ENCODE peak calls at places on chromosomes 16 and 17, in seven cellular contexts. One of them, this sample, is unnamed.

GRCh38 chr16:29993903-29994612 is 1.4 kb downstream of the HIRIP3 start:
- DNase-seq in lower leg skin: no peak
- DNase-seq in Caco-2: no peak
- DNase-seq in foreskin fibroblast: no peak
- DNase-seq in uterus: no peak
- DNase-seq in GM12891: no peak
- DNase-seq in astrocyte of the hippocampus: no peak
- DNase-seq in this sample: no peak

GRCh38 chr16:83831451-83831987 is 23.7 kb downstream of the HSBP1 start:
- DNase-seq in lower leg skin: no peak
- DNase-seq in Caco-2: no peak
- DNase-seq in foreskin fibroblast: no peak
- DNase-seq in uterus: no peak
- DNase-seq in GM12891: no peak
- DNase-seq in astrocyte of the hippocampus: no peak
- DNase-seq in this sample: no peak

GRCh38 chr17:40063034-40063765 is 435 bp downstream of the THRA start:
- DNase-seq in lower leg skin: no peak
- DNase-seq in Caco-2: peak; percentile 76
- DNase-seq in foreskin fibroblast: peak; percentile 54
- DNase-seq in uterus: peak; percentile 65
- DNase-seq in GM12891: no peak
- DNase-seq in astrocyte of the hippocampus: peak; percentile 44
- DNase-seq in this sample: peak; percentile 54

GRCh38 chr16:4365615-4366014 is 6.0 kb upstream of the VASN start:
- DNase-seq in lower leg skin: no peak
- DNase-seq in Caco-2: no peak
- DNase-seq in foreskin fibroblast: no peak
- DNase-seq in uterus: no peak
- DNase-seq in GM12891: no peak
- DNase-seq in astrocyte of the hippocampus: no peak
- DNase-seq in this sample: no peak

GRCh38 chr17:82242698-82242976 is 13.8 kb downstream of the SLC16A3 start:
- DNase-seq in lower leg skin: no peak
- DNase-seq in Caco-2: no peak
- DNase-seq in foreskin fibroblast: no peak
- DNase-seq in uterus: no peak
- DNase-seq in GM12891: no peak
- DNase-seq in astrocyte of the hippocampus: no peak
- DNase-seq in this sample: no peak

GRCh38 chr16:1965610-1966009 is 984 bp upstream of the RPS2 start:
- DNase-seq in lower leg skin: no peak
- DNase-seq in Caco-2: no peak
- DNase-seq in foreskin fibroblast: no peak
- DNase-seq in uterus: no peak
- DNase-seq in GM12891: no peak
- DNase-seq in astrocyte of the hippocampus: no peak
- DNase-seq in this sample: no peak

GRCh38 chr16:54927125-54928015 is 3.3 kb upstream of the IRX5 start:
- DNase-seq in lower leg skin: no peak
- DNase-seq in Caco-2: peak; percentile 73
- DNase-seq in foreskin fibroblast: no peak
- DNase-seq in uterus: no peak
- DNase-seq in GM12891: no peak
- DNase-seq in astrocyte of the hippocampus: peak; percentile 1
- DNase-seq in this sample: no peak

GRCh38 chr17:40180694-40181093 is 3.4 kb downstream of the RAPGEFL1 start:
- DNase-seq in lower leg skin: peak; percentile 62
- DNase-seq in Caco-2: no peak
- DNase-seq in foreskin fibroblast: no peak
- DNase-seq in uterus: no peak
- DNase-seq in GM12891: no peak
- DNase-seq in astrocyte of the hippocampus: no peak
- DNase-seq in this sample: no peak

GRCh38 chr16:77993586-77993985 is 28.8 kb upstream of the CLEC3A start:
- DNase-seq in lower leg skin: no peak
- DNase-seq in Caco-2: no peak
- DNase-seq in foreskin fibroblast: no peak
- DNase-seq in uterus: peak; percentile 40
- DNase-seq in GM12891: no peak
- DNase-seq in astrocyte of the hippocampus: peak; percentile 60
- DNase-seq in this sample: no peak

This sample was measured in AG08396.